ENCODE peak calls at places on chromosomes 6 and 20, in seven cellular contexts. One of them, this sample, is unnamed.

GRCh38 chr6:138622967-138623366 is 123.7 kb upstream of the NHSL1 start:
- DNase-seq in aorta: no peak
- DNase-seq in NB4: no peak
- DNase-seq in posterior cingulate gyrus: no peak
- DNase-seq in activated T-cell treated with anti-CD3 and anti-CD28 coated beads, Interleukin-2, amount 50 U/mL, for 72 hours: no peak
- DNase-seq in activated CD8-positive, alpha-beta memory T cell treated with anti-CD3 and anti-CD28 coated beads, Interleukin-2, amount 10 ng/mL, durations not matched to agents 7 days and 5 days: no peak
- DNase-seq in WTC11: no peak
- DNase-seq in this sample: no peak

GRCh38 chr20:62149532-62150235 is 6.1 kb downstream of the SS18L1 start:
- DNase-seq in aorta: no peak
- DNase-seq in NB4: no peak
- DNase-seq in posterior cingulate gyrus: no peak
- DNase-seq in activated T-cell treated with anti-CD3 and anti-CD28 coated beads, Interleukin-2, amount 50 U/mL, for 72 hours: no peak
- DNase-seq in activated CD8-positive, alpha-beta memory T cell treated with anti-CD3 and anti-CD28 coated beads, Interleukin-2, amount 10 ng/mL, durations not matched to agents 7 days and 5 days: no peak
- DNase-seq in WTC11: no peak
- DNase-seq in this sample: no peak

GRCh38 chr20:64155258-64156135 is 8.8 kb upstream of the MYT1 start:
- DNase-seq in aorta: no peak
- DNase-seq in NB4: no peak
- DNase-seq in posterior cingulate gyrus: no peak
- DNase-seq in activated T-cell treated with anti-CD3 and anti-CD28 coated beads, Interleukin-2, amount 50 U/mL, for 72 hours: no peak
- DNase-seq in activated CD8-positive, alpha-beta memory T cell treated with anti-CD3 and anti-CD28 coated beads, Interleukin-2, amount 10 ng/mL, durations not matched to agents 7 days and 5 days: no peak
- DNase-seq in WTC11: no peak
- DNase-seq in this sample: no peak

GRCh38 chr6:18414102-18414501 is 27.0 kb downstream of the RNF144B start:
- DNase-seq in aorta: no peak
- DNase-seq in NB4: no peak
- DNase-seq in posterior cingulate gyrus: no peak
- DNase-seq in activated T-cell treated with anti-CD3 and anti-CD28 coated beads, Interleukin-2, amount 50 U/mL, for 72 hours: no peak
- DNase-seq in activated CD8-positive, alpha-beta memory T cell treated with anti-CD3 and anti-CD28 coated beads, Interleukin-2, amount 10 ng/mL, durations not matched to agents 7 days and 5 days: no peak
- DNase-seq in WTC11: no peak
- DNase-seq in this sample: no peak

GRCh38 chr6:148538251-148539190 is 195.9 kb downstream of the SASH1 start:
- DNase-seq in aorta: no peak
- DNase-seq in NB4: no peak
- DNase-seq in posterior cingulate gyrus: no peak
- DNase-seq in activated T-cell treated with anti-CD3 and anti-CD28 coated beads, Interleukin-2, amount 50 U/mL, for 72 hours: no peak
- DNase-seq in activated CD8-positive, alpha-beta memory T cell treated with anti-CD3 and anti-CD28 coated beads, Interleukin-2, amount 10 ng/mL, durations not matched to agents 7 days and 5 days: no peak
- DNase-seq in WTC11: no peak
- DNase-seq in this sample: no peak

GRCh38 chr20:11432407-11432806 is 485.3 kb upstream of the BTBD3 start:
- DNase-seq in aorta: no peak
- DNase-seq in NB4: no peak
- DNase-seq in posterior cingulate gyrus: no peak
- DNase-seq in activated T-cell treated with anti-CD3 and anti-CD28 coated beads, Interleukin-2, amount 50 U/mL, for 72 hours: no peak
- DNase-seq in activated CD8-positive, alpha-beta memory T cell treated with anti-CD3 and anti-CD28 coated beads, Interleukin-2, amount 10 ng/mL, durations not matched to agents 7 days and 5 days: no peak
- DNase-seq in WTC11: no peak
- DNase-seq in this sample: no peak

GRCh38 chr6:169824021-169824420 is 72.6 kb downstream of the ERMARD start:
- DNase-seq in aorta: no peak
- DNase-seq in NB4: no peak
- DNase-seq in posterior cingulate gyrus: no peak
- DNase-seq in activated T-cell treated with anti-CD3 and anti-CD28 coated beads, Interleukin-2, amount 50 U/mL, for 72 hours: no peak
- DNase-seq in activated CD8-positive, alpha-beta memory T cell treated with anti-CD3 and anti-CD28 coated beads, Interleukin-2, amount 10 ng/mL, durations not matched to agents 7 days and 5 days: peak; percentile 23
- DNase-seq in WTC11: no peak
- DNase-seq in this sample: no peak

GRCh38 chr6:34553146-34553545 is 3.0 kb downstream of the SPDEF start:
- DNase-seq in aorta: no peak
- DNase-seq in NB4: no peak
- DNase-seq in posterior cingulate gyrus: no peak
- DNase-seq in activated T-cell treated with anti-CD3 and anti-CD28 coated beads, Interleukin-2, amount 50 U/mL, for 72 hours: no peak
- DNase-seq in activated CD8-positive, alpha-beta memory T cell treated with anti-CD3 and anti-CD28 coated beads, Interleukin-2, amount 10 ng/mL, durations not matched to agents 7 days and 5 days: no peak
- DNase-seq in WTC11: no peak
- DNase-seq in this sample: no peak

GRCh38 chr6:127690092-127690491 is 113.1 kb downstream of the C6orf58 start:
- DNase-seq in aorta: no peak
- DNase-seq in NB4: peak; percentile 14
- DNase-seq in posterior cingulate gyrus: no peak
- DNase-seq in activated T-cell treated with anti-CD3 and anti-CD28 coated beads, Interleukin-2, amount 50 U/mL, for 72 hours: no peak
- DNase-seq in activated CD8-positive, alpha-beta memory T cell treated with anti-CD3 and anti-CD28 coated beads, Interleukin-2, amount 10 ng/mL, durations not matched to agents 7 days and 5 days: no peak
- DNase-seq in WTC11: no peak
- DNase-seq in this sample: no peak

GRCh38 chr6:13500264-13500663 is 12.9 kb upstream of the GFOD1 start:
- DNase-seq in aorta: no peak
- DNase-seq in NB4: peak; percentile 42
- DNase-seq in posterior cingulate gyrus: no peak
- DNase-seq in activated T-cell treated with anti-CD3 and anti-CD28 coated beads, Interleukin-2, amount 50 U/mL, for 72 hours: no peak
- DNase-seq in activated CD8-positive, alpha-beta memory T cell treated with anti-CD3 and anti-CD28 coated beads, Interleukin-2, amount 10 ng/mL, durations not matched to agents 7 days and 5 days: no peak
- DNase-seq in WTC11: no peak
- DNase-seq in this sample: no peak

GRCh38 chr20:64055893-64056638 is 6.6 kb upstream of the SOX18 start:
- DNase-seq in aorta: no peak
- DNase-seq in NB4: peak; percentile 50
- DNase-seq in posterior cingulate gyrus: no peak
- DNase-seq in activated T-cell treated with anti-CD3 and anti-CD28 coated beads, Interleukin-2, amount 50 U/mL, for 72 hours: no peak
- DNase-seq in activated CD8-positive, alpha-beta memory T cell treated with anti-CD3 and anti-CD28 coated beads, Interleukin-2, amount 10 ng/mL, durations not matched to agents 7 days and 5 days: no peak
- DNase-seq in WTC11: no peak
- DNase-seq in this sample: no peak

GRCh38 chr20:62772103-62772611 is 24.1 kb upstream of the MRGBP start:
- DNase-seq in aorta: peak; percentile 14
- DNase-seq in NB4: no peak
- DNase-seq in posterior cingulate gyrus: no peak
- DNase-seq in activated T-cell treated with anti-CD3 and anti-CD28 coated beads, Interleukin-2, amount 50 U/mL, for 72 hours: no peak
- DNase-seq in activated CD8-positive, alpha-beta memory T cell treated with anti-CD3 and anti-CD28 coated beads, Interleukin-2, amount 10 ng/mL, durations not matched to agents 7 days and 5 days: no peak
- DNase-seq in WTC11: no peak
- DNase-seq in this sample: no peak

GRCh38 chr6:44634321-44634720 is 246.8 kb downstream of the CDC5L start:
- DNase-seq in aorta: no peak
- DNase-seq in NB4: no peak
- DNase-seq in posterior cingulate gyrus: no peak
- DNase-seq in activated T-cell treated with anti-CD3 and anti-CD28 coated beads, Interleukin-2, amount 50 U/mL, for 72 hours: no peak
- DNase-seq in activated CD8-positive, alpha-beta memory T cell treated with anti-CD3 and anti-CD28 coated beads, Interleukin-2, amount 10 ng/mL, durations not matched to agents 7 days and 5 days: no peak
- DNase-seq in WTC11: no peak
- DNase-seq in this sample: no peak

GRCh38 chr20:57847104-57847503 is 137.3 kb upstream of the PMEPA1 start:
- DNase-seq in aorta: no peak
- DNase-seq in NB4: no peak
- DNase-seq in posterior cingulate gyrus: no peak
- DNase-seq in activated T-cell treated with anti-CD3 and anti-CD28 coated beads, Interleukin-2, amount 50 U/mL, for 72 hours: no peak
- DNase-seq in activated CD8-positive, alpha-beta memory T cell treated with anti-CD3 and anti-CD28 coated beads, Interleukin-2, amount 10 ng/mL, durations not matched to agents 7 days and 5 days: peak; percentile 33
- DNase-seq in WTC11: no peak
- DNase-seq in this sample: no peak

GRCh38 chr6:41732149-41732548 is 3.3 kb downstream of the TFEB start:
- DNase-seq in aorta: no peak
- DNase-seq in NB4: no peak
- DNase-seq in posterior cingulate gyrus: no peak
- DNase-seq in activated T-cell treated with anti-CD3 and anti-CD28 coated beads, Interleukin-2, amount 50 U/mL, for 72 hours: no peak
- DNase-seq in activated CD8-positive, alpha-beta memory T cell treated with anti-CD3 and anti-CD28 coated beads, Interleukin-2, amount 10 ng/mL, durations not matched to agents 7 days and 5 days: no peak
- DNase-seq in WTC11: no peak
- DNase-seq in this sample: no peak

GRCh38 chr6:136526196-136526930 is 23.9 kb downstream of the MAP7 start:
- DNase-seq in aorta: peak; percentile 77
- DNase-seq in NB4: peak; percentile 88
- DNase-seq in posterior cingulate gyrus: peak; percentile 83
- DNase-seq in activated T-cell treated with anti-CD3 and anti-CD28 coated beads, Interleukin-2, amount 50 U/mL, for 72 hours: peak; percentile 49
- DNase-seq in activated CD8-positive, alpha-beta memory T cell treated with anti-CD3 and anti-CD28 coated beads, Interleukin-2, amount 10 ng/mL, durations not matched to agents 7 days and 5 days: peak; percentile 66
- DNase-seq in WTC11: peak; percentile 72
- DNase-seq in this sample: peak; percentile 24

GRCh38 chr6:170375661-170376060 is 69.1 kb downstream of the FAM120B start:
- DNase-seq in aorta: no peak
- DNase-seq in NB4: no peak
- DNase-seq in posterior cingulate gyrus: no peak
- DNase-seq in activated T-cell treated with anti-CD3 and anti-CD28 coated beads, Interleukin-2, amount 50 U/mL, for 72 hours: no peak
- DNase-seq in activated CD8-positive, alpha-beta memory T cell treated with anti-CD3 and anti-CD28 coated beads, Interleukin-2, amount 10 ng/mL, durations not matched to agents 7 days and 5 days: no peak
- DNase-seq in WTC11: no peak
- DNase-seq in this sample: no peak

GRCh38 chr20:53643031-53643832 is 49.6 kb upstream of the ZNF217 start:
- DNase-seq in aorta: no peak
- DNase-seq in NB4: peak; percentile 97
- DNase-seq in posterior cingulate gyrus: no peak
- DNase-seq in activated T-cell treated with anti-CD3 and anti-CD28 coated beads, Interleukin-2, amount 50 U/mL, for 72 hours: peak; percentile 73
- DNase-seq in activated CD8-positive, alpha-beta memory T cell treated with anti-CD3 and anti-CD28 coated beads, Interleukin-2, amount 10 ng/mL, durations not matched to agents 7 days and 5 days: peak; percentile 85
- DNase-seq in WTC11: no peak
- DNase-seq in this sample: peak; percentile 75

GRCh38 chr20:61929561-61929960 is 136.1 kb downstream of the TAF4 start:
- DNase-seq in aorta: no peak
- DNase-seq in NB4: no peak
- DNase-seq in posterior cingulate gyrus: no peak
- DNase-seq in activated T-cell treated with anti-CD3 and anti-CD28 coated beads, Interleukin-2, amount 50 U/mL, for 72 hours: no peak
- DNase-seq in activated CD8-positive, alpha-beta memory T cell treated with anti-CD3 and anti-CD28 coated beads, Interleukin-2, amount 10 ng/mL, durations not matched to agents 7 days and 5 days: no peak
- DNase-seq in WTC11: no peak
- DNase-seq in this sample: no peak

GRCh38 chr20:20303742-20304141 is 64.2 kb upstream of the INSM1 start:
- DNase-seq in aorta: peak; percentile 82
- DNase-seq in NB4: no peak
- DNase-seq in posterior cingulate gyrus: no peak
- DNase-seq in activated T-cell treated with anti-CD3 and anti-CD28 coated beads, Interleukin-2, amount 50 U/mL, for 72 hours: no peak
- DNase-seq in activated CD8-positive, alpha-beta memory T cell treated with anti-CD3 and anti-CD28 coated beads, Interleukin-2, amount 10 ng/mL, durations not matched to agents 7 days and 5 days: no peak
- DNase-seq in WTC11: no peak
- DNase-seq in this sample: no peak

GRCh38 chr6:117280922-117281321 is 15.6 kb downstream of the VGLL2 start:
- DNase-seq in aorta: no peak
- DNase-seq in NB4: peak; percentile 18
- DNase-seq in posterior cingulate gyrus: no peak
- DNase-seq in activated T-cell treated with anti-CD3 and anti-CD28 coated beads, Interleukin-2, amount 50 U/mL, for 72 hours: no peak
- DNase-seq in activated CD8-positive, alpha-beta memory T cell treated with anti-CD3 and anti-CD28 coated beads, Interleukin-2, amount 10 ng/mL, durations not matched to agents 7 days and 5 days: no peak
- DNase-seq in WTC11: peak; percentile 16
- DNase-seq in this sample: no peak

GRCh38 chr20:5402903-5403531 is 86.3 kb upstream of the PROKR2 start:
- DNase-seq in aorta: no peak
- DNase-seq in NB4: peak; percentile 45
- DNase-seq in posterior cingulate gyrus: no peak
- DNase-seq in activated T-cell treated with anti-CD3 and anti-CD28 coated beads, Interleukin-2, amount 50 U/mL, for 72 hours: peak; percentile 23
- DNase-seq in activated CD8-positive, alpha-beta memory T cell treated with anti-CD3 and anti-CD28 coated beads, Interleukin-2, amount 10 ng/mL, durations not matched to agents 7 days and 5 days: peak; percentile 52
- DNase-seq in WTC11: peak; percentile 67
- DNase-seq in this sample: peak; percentile 49

GRCh38 chr6:11349880-11350279 is 117.4 kb upstream of the NEDD9 start:
- DNase-seq in aorta: no peak
- DNase-seq in NB4: no peak
- DNase-seq in posterior cingulate gyrus: no peak
- DNase-seq in activated T-cell treated with anti-CD3 and anti-CD28 coated beads, Interleukin-2, amount 50 U/mL, for 72 hours: no peak
- DNase-seq in activated CD8-positive, alpha-beta memory T cell treated with anti-CD3 and anti-CD28 coated beads, Interleukin-2, amount 10 ng/mL, durations not matched to agents 7 days and 5 days: no peak
- DNase-seq in WTC11: no peak
- DNase-seq in this sample: no peak

GRCh38 chr6:66429220-66429619 is 722.2 kb upstream of the EYS start:
- DNase-seq in aorta: no peak
- DNase-seq in NB4: no peak
- DNase-seq in posterior cingulate gyrus: no peak
- DNase-seq in activated T-cell treated with anti-CD3 and anti-CD28 coated beads, Interleukin-2, amount 50 U/mL, for 72 hours: no peak
- DNase-seq in activated CD8-positive, alpha-beta memory T cell treated with anti-CD3 and anti-CD28 coated beads, Interleukin-2, amount 10 ng/mL, durations not matched to agents 7 days and 5 days: no peak
- DNase-seq in WTC11: no peak
- DNase-seq in this sample: no peak

GRCh38 chr20:61297981-61298380 is 45.9 kb downstream of the CDH4 start:
- DNase-seq in aorta: no peak
- DNase-seq in NB4: no peak
- DNase-seq in posterior cingulate gyrus: peak; percentile 24
- DNase-seq in activated T-cell treated with anti-CD3 and anti-CD28 coated beads, Interleukin-2, amount 50 U/mL, for 72 hours: no peak
- DNase-seq in activated CD8-positive, alpha-beta memory T cell treated with anti-CD3 and anti-CD28 coated beads, Interleukin-2, amount 10 ng/mL, durations not matched to agents 7 days and 5 days: no peak
- DNase-seq in WTC11: no peak
- DNase-seq in this sample: no peak

GRCh38 chr20:17226410-17227198 is at the start of gene PCSK2:
- DNase-seq in aorta: peak; percentile 41
- DNase-seq in NB4: no peak
- DNase-seq in posterior cingulate gyrus: peak; percentile 73
- DNase-seq in activated T-cell treated with anti-CD3 and anti-CD28 coated beads, Interleukin-2, amount 50 U/mL, for 72 hours: no peak
- DNase-seq in activated CD8-positive, alpha-beta memory T cell treated with anti-CD3 and anti-CD28 coated beads, Interleukin-2, amount 10 ng/mL, durations not matched to agents 7 days and 5 days: no peak
- DNase-seq in WTC11: peak; percentile 90
- DNase-seq in this sample: peak; percentile 18

GRCh38 chr20:34920055-34920454 is 35.6 kb downstream of the GSS start:
- DNase-seq in aorta: no peak
- DNase-seq in NB4: no peak
- DNase-seq in posterior cingulate gyrus: no peak
- DNase-seq in activated T-cell treated with anti-CD3 and anti-CD28 coated beads, Interleukin-2, amount 50 U/mL, for 72 hours: peak; percentile 36
- DNase-seq in activated CD8-positive, alpha-beta memory T cell treated with anti-CD3 and anti-CD28 coated beads, Interleukin-2, amount 10 ng/mL, durations not matched to agents 7 days and 5 days: no peak
- DNase-seq in WTC11: no peak
- DNase-seq in this sample: no peak

GRCh38 chr6:26457407-26457795 is 354 bp upstream of the BTN2A1 start:
- DNase-seq in aorta: peak; percentile 58
- DNase-seq in NB4: no peak
- DNase-seq in posterior cingulate gyrus: peak; percentile 21
- DNase-seq in activated T-cell treated with anti-CD3 and anti-CD28 coated beads, Interleukin-2, amount 50 U/mL, for 72 hours: no peak
- DNase-seq in activated CD8-positive, alpha-beta memory T cell treated with anti-CD3 and anti-CD28 coated beads, Interleukin-2, amount 10 ng/mL, durations not matched to agents 7 days and 5 days: no peak
- DNase-seq in WTC11: peak; percentile 39
- DNase-seq in this sample: no peak

GRCh38 chr20:43515628-43516027 is 8.1 kb downstream of the L3MBTL1 start:
- DNase-seq in aorta: no peak
- DNase-seq in NB4: no peak
- DNase-seq in posterior cingulate gyrus: no peak
- DNase-seq in activated T-cell treated with anti-CD3 and anti-CD28 coated beads, Interleukin-2, amount 50 U/mL, for 72 hours: no peak
- DNase-seq in activated CD8-positive, alpha-beta memory T cell treated with anti-CD3 and anti-CD28 coated beads, Interleukin-2, amount 10 ng/mL, durations not matched to agents 7 days and 5 days: no peak
- DNase-seq in WTC11: no peak
- DNase-seq in this sample: no peak

GRCh38 chr20:4371623-4372246 is 350.0 kb upstream of the PRND start:
- DNase-seq in aorta: no peak
- DNase-seq in NB4: peak; percentile 43
- DNase-seq in posterior cingulate gyrus: no peak
- DNase-seq in activated T-cell treated with anti-CD3 and anti-CD28 coated beads, Interleukin-2, amount 50 U/mL, for 72 hours: no peak
- DNase-seq in activated CD8-positive, alpha-beta memory T cell treated with anti-CD3 and anti-CD28 coated beads, Interleukin-2, amount 10 ng/mL, durations not matched to agents 7 days and 5 days: no peak
- DNase-seq in WTC11: no peak
- DNase-seq in this sample: no peak

GRCh38 chr6:3734023-3734422 is 17.5 kb downstream of the PXDC1 start:
- DNase-seq in aorta: peak; percentile 23
- DNase-seq in NB4: no peak
- DNase-seq in posterior cingulate gyrus: no peak
- DNase-seq in activated T-cell treated with anti-CD3 and anti-CD28 coated beads, Interleukin-2, amount 50 U/mL, for 72 hours: no peak
- DNase-seq in activated CD8-positive, alpha-beta memory T cell treated with anti-CD3 and anti-CD28 coated beads, Interleukin-2, amount 10 ng/mL, durations not matched to agents 7 days and 5 days: no peak
- DNase-seq in WTC11: no peak
- DNase-seq in this sample: no peak

GRCh38 chr6:11830105-11830504 is 51.5 kb upstream of the ADTRP start:
- DNase-seq in aorta: no peak
- DNase-seq in NB4: no peak
- DNase-seq in posterior cingulate gyrus: no peak
- DNase-seq in activated T-cell treated with anti-CD3 and anti-CD28 coated beads, Interleukin-2, amount 50 U/mL, for 72 hours: no peak
- DNase-seq in activated CD8-positive, alpha-beta memory T cell treated with anti-CD3 and anti-CD28 coated beads, Interleukin-2, amount 10 ng/mL, durations not matched to agents 7 days and 5 days: no peak
- DNase-seq in WTC11: no peak
- DNase-seq in this sample: no peak